ENCODE peak calls at places on chromosome 11, in six cellular contexts. Z is T-helper 22 cell; L is stimulated activated CD8-positive, alpha-beta memory T cell treated with anti-CD3 and anti-CD28 coated beads, Interleukin-4, amount 100 ng/mL, for 24 hours; K is effector CD4-positive, alpha-beta T cell; F is GM12865; V is HTR-8/SVneo. X is an unnamed sample.

GRCh38 chr11:102940714-102941588 is 14.6 kb downstream of the MMP13 start:
- DNase-seq in Z (no peak), L (peak; percentile 1), K (no peak), F (peak; percentile 68), V (peak; percentile 78), X (no peak)

GRCh38 chr11:68825603-68826002 is 16.1 kb downstream of the CPT1A start:
- DNase-seq in Z (no peak), L (no peak), K (peak; percentile 46), F (no peak), V (no peak), X (no peak)

GRCh38 chr11:123300874-123301695 is 106.0 kb upstream of the CLMP start:
- DNase-seq in Z (no peak), L (no peak), K (no peak), F (peak; percentile 66), V (no peak), X (no peak)

GRCh38 chr11:64074239-64074638 is 38.5 kb downstream of the FLRT1 start:
- DNase-seq in Z (no peak), L (no peak), K (no peak), F (peak; percentile 11), V (no peak), X (no peak)

GRCh38 chr11:111283945-111284481 is 14.3 kb upstream of the POU2AF3 start:
- DNase-seq in Z (no peak), L (no peak), K (no peak), F (no peak), V (no peak), X (no peak)

GRCh38 chr11:73761403-73761945 is 600 bp upstream of the RAB6A start:
- DNase-seq in Z (no peak), L (no peak), K (no peak), F (no peak), V (no peak), X (no peak)

GRCh38 chr11:74689666-74690065 is 41.6 kb downstream of the CHRDL2 start:
- DNase-seq in Z (no peak), L (no peak), K (no peak), F (no peak), V (no peak), X (no peak)

GRCh38 chr11:17250561-17251350 is 25.8 kb upstream of the NUCB2 start:
- DNase-seq in Z (no peak), L (no peak), K (no peak), F (no peak), V (no peak), X (no peak)

GRCh38 chr11:128719556-128719824 is 25.6 kb downstream of the FLI1 start:
- DNase-seq in Z (no peak), L (no peak), K (no peak), F (no peak), V (no peak), X (no peak)

X was measured in effector memory CD4-positive, alpha-beta T cell.